ENCODE peak calls at places on chromosomes 16 and 17, in six cellular contexts. L is posterior cingulate gyrus, A is mucosa of gallbladder, E is progenitor cell of endocrine pancreas, X is anterior cingulate cortex, R is heart right ventricle. I is an unnamed sample.

GRCh38 chr17:79082311-79083190 is 7.9 kb downstream of the ENGASE start:
- DNase-seq in A (no peak), R (peak), X (no peak), L (no peak), E (peak), I (peak)

GRCh38 chr16:56625943-56626654 is 518 bp downstream of the MT1E start:
- DNase-seq in X (no peak), E (no peak), R (peak), L (no peak), A (peak), I (peak)

GRCh38 chr16:69481901-69482341 is 57.5 kb downstream of the CYB5B start:
- DNase-seq in R (peak), A (peak), L (peak), X (no peak), E (no peak), I (peak)

GRCh38 chr17:3755335-3756030 is 31.8 kb downstream of the HASPIN start:
- DNase-seq in X (no peak), A (no peak), R (no peak), E (no peak), L (no peak), I (no peak)

GRCh38 chr16:83581082-83581481 is 226.7 kb upstream of the HSBP1 start:
- DNase-seq in E (no peak), R (no peak), X (no peak), A (no peak), L (no peak), I (no peak)

GRCh38 chr16:58032710-58033293 is 7.2 kb downstream of the MMP15 start:
- DNase-seq in A (peak), R (peak), X (no peak), E (peak), L (peak), I (no peak)

GRCh38 chr16:27310576-27311448 is 3.0 kb upstream of the IL4R start:
- DNase-seq in L (no peak), E (no peak), A (no peak), X (no peak), R (no peak), I (peak)

GRCh38 chr17:11240041-11240801 is 792 bp upstream of the SHISA6 start:
- DNase-seq in L (peak), A (no peak), E (peak), X (no peak), R (peak), I (no peak)

GRCh38 chr17:4375039-4375748 is 8.7 kb upstream of the UBE2G1 start:
- DNase-seq in L (no peak), R (no peak), A (no peak), E (no peak), X (no peak), I (no peak)

GRCh38 chr17:80388175-80388574 is 26.8 kb upstream of the ENDOV start:
- DNase-seq in L (no peak), R (no peak), E (no peak), A (no peak), X (no peak), I (no peak)

GRCh38 chr17:48505788-48506187 is 25.0 kb downstream of the HOXB1 start:
- DNase-seq in L (no peak), E (no peak), R (no peak), X (no peak), A (peak), I (no peak)

GRCh38 chr16:57591086-57591869 is 37.2 kb upstream of the ADGRG1 start:
- DNase-seq in X (no peak), E (peak), A (peak), L (peak), R (peak), I (peak)

GRCh38 chr17:43905985-43906852 is 1.1 kb downstream of the MPP2 start:
- DNase-seq in L (peak), X (peak), A (peak), R (peak), E (peak), I (peak)

GRCh38 chr16:87648698-87649487 is 46.6 kb downstream of the JPH3 start:
- DNase-seq in R (no peak), A (no peak), L (no peak), X (no peak), E (no peak), I (no peak)

GRCh38 chr16:25037632-25038031 is 22.5 kb upstream of the ARHGAP17 start:
- DNase-seq in R (no peak), A (no peak), L (no peak), E (no peak), X (no peak), I (no peak)

GRCh38 chr16:10253344-10253855 is 71.2 kb upstream of the GRIN2A start:
- DNase-seq in A (no peak), E (no peak), L (no peak), X (no peak), R (no peak), I (no peak)

GRCh38 chr17:42891539-42892152 is 9.0 kb upstream of the G6PC1 start:
- DNase-seq in X (no peak), E (no peak), L (no peak), A (peak), R (peak), I (peak)

GRCh38 chr17:36703860-36704266 is 102.5 kb downstream of the MRM1 start:
- DNase-seq in R (peak), L (peak), E (peak), A (peak), X (no peak), I (peak)

GRCh38 chr17:17558431-17558830 is 33.1 kb downstream of the PEMT start:
- DNase-seq in R (no peak), L (no peak), X (no peak), A (no peak), E (no peak), I (no peak)

GRCh38 chr17:69779378-69780214 is 295.4 kb upstream of the KCNJ16 start:
- DNase-seq in X (no peak), A (no peak), E (no peak), R (no peak), L (no peak), I (no peak)

GRCh38 chr17:57808882-57809281 is 41.0 kb downstream of the MRPS23 start:
- DNase-seq in L (no peak), A (no peak), X (no peak), E (no peak), R (no peak), I (no peak)

GRCh38 chr17:14214271-14214670 is 22.4 kb downstream of the CDRT15 start:
- DNase-seq in L (no peak), E (no peak), R (no peak), X (no peak), A (no peak), I (no peak)

GRCh38 chr16:71359431-71359830 is 908 bp downstream of the CALB2 start:
- DNase-seq in X (no peak), L (no peak), A (no peak), E (no peak), R (no peak), I (no peak)

GRCh38 chr17:43216369-43216761 is 4.7 kb downstream of the TMEM106A start:
- DNase-seq in L (no peak), R (no peak), A (no peak), X (no peak), E (no peak), I (no peak)

GRCh38 chr16:81513204-81514040 is 68.8 kb downstream of the CMIP start:
- DNase-seq in A (no peak), X (no peak), E (no peak), R (peak), L (peak), I (no peak)

GRCh38 chr17:31695456-31696090 is 163.5 kb downstream of the COPRS start:
- DNase-seq in A (no peak), X (no peak), E (no peak), L (no peak), R (no peak), I (no peak)

GRCh38 chr16:15493416-15494181 is 59.2 kb downstream of the BMERB1 start:
- DNase-seq in R (no peak), E (no peak), L (no peak), X (no peak), A (no peak), I (no peak)

GRCh38 chr16:57640185-57640584 is 11.8 kb downstream of the ADGRG1 start:
- DNase-seq in L (no peak), A (no peak), X (no peak), R (no peak), E (no peak), I (no peak)

GRCh38 chr17:71405101-71405500 is 715.7 kb upstream of the SOX9 start:
- DNase-seq in L (no peak), X (no peak), E (no peak), A (no peak), R (no peak), I (no peak)

GRCh38 chr16:4613636-4614570 is 785 bp downstream of the UBALD1 start:
- DNase-seq in X (no peak), E (peak), L (no peak), A (no peak), R (peak), I (no peak)

GRCh38 chr17:81902653-81903414 is 796 bp downstream of the NPB start:
- DNase-seq in E (no peak), L (no peak), R (no peak), X (no peak), A (no peak), I (no peak)

GRCh38 chr16:154223-155030 is 2.0 kb downstream of the HBZ start:
- DNase-seq in R (no peak), E (no peak), A (no peak), X (no peak), L (peak), I (peak)

GRCh38 chr17:11002417-11002816 is 164.5 kb upstream of the PIRT start:
- DNase-seq in E (no peak), X (no peak), R (no peak), A (no peak), L (no peak), I (no peak)

GRCh38 chr17:20935740-20936139 is 107.1 kb downstream of the USP22 start:
- DNase-seq in A (no peak), R (no peak), L (no peak), E (no peak), X (no peak), I (no peak)

GRCh38 chr17:4712526-4712925 is 2.1 kb downstream of the ARRB2 start:
- DNase-seq in A (no peak), R (no peak), E (no peak), L (no peak), X (no peak), I (no peak)